ENCODE peak calls at places on chromosomes 12 and 14, in four cellular contexts. U, H, F and I are unnamed samples.

GRCh38 chr12:53791735-53792326 is 40.1 kb upstream of the CISTR start:
- DNase-seq in H (peak), F (no peak), U (no peak), I (peak)

GRCh38 chr14:90886297-90886830 is 70.1 kb upstream of the TTC7B start:
- DNase-seq in F (no peak), U (no peak), H (no peak), I (no peak)

GRCh38 chr12:132436791-132437251 is 53.1 kb upstream of the FBRSL1 start:
- DNase-seq in F (no peak), U (no peak), H (no peak), I (no peak)

GRCh38 chr14:53412819-53413664 is 259.9 kb upstream of the DDHD1 start:
- DNase-seq in H (no peak), F (peak), U (no peak), I (peak)

GRCh38 chr12:4526923-4527546 is 11.7 kb upstream of the RAD51AP1 start:
- DNase-seq in U (no peak), H (no peak), F (peak), I (no peak)

GRCh38 chr14:98665019-98665418 is 607.0 kb downstream of the BCL11B start:
- DNase-seq in H (no peak), F (no peak), U (no peak), I (no peak)

GRCh38 chr12:27924350-27925140 is 48.0 kb downstream of the PTHLH start:
- DNase-seq in U (no peak), H (no peak), F (no peak), I (no peak)

GRCh38 chr12:67663121-67663520 is 14.6 kb downstream of the DYRK2 start:
- DNase-seq in U (no peak), F (no peak), H (no peak), I (no peak)

GRCh38 chr14:47194051-47194450 is 481.4 kb downstream of the MDGA2 start:
- DNase-seq in F (no peak), U (no peak), H (no peak), I (no peak)

DNA sequence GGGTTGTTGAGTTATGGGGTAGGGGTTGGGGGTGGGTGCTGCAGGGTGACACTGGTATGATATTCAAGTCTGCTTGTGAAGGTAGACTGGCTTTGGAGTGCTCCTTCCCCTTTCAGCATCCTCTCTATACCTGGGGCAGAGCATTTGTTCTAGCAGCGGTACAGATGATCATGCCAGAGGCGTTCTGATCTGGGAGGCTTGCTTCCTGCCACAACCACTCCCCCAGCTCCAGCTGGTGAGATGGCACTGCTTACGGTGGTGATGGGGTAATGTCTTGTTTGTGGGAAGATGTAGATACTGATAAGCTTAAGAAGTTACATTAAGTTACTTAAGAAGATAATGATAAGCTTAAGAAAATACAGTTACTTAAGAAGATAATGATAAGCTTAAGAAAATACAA is 131.8 kb downstream of the ERC1 start:
- DNase-seq in U (no peak), H (no peak), F (no peak), I (no peak)
- TF ChIP-seq SUZ12 in U (no peak), H (no peak), F (no peak), I (no peak)

GRCh38 chr14:57008534-57008933 is 198.3 kb upstream of the OTX2 start:
- DNase-seq in U (no peak), H (no peak), F (no peak), I (peak)
- TF ChIP-seq SP1 in U (no peak), H (no peak), F (no peak), I (no peak)

DNA sequence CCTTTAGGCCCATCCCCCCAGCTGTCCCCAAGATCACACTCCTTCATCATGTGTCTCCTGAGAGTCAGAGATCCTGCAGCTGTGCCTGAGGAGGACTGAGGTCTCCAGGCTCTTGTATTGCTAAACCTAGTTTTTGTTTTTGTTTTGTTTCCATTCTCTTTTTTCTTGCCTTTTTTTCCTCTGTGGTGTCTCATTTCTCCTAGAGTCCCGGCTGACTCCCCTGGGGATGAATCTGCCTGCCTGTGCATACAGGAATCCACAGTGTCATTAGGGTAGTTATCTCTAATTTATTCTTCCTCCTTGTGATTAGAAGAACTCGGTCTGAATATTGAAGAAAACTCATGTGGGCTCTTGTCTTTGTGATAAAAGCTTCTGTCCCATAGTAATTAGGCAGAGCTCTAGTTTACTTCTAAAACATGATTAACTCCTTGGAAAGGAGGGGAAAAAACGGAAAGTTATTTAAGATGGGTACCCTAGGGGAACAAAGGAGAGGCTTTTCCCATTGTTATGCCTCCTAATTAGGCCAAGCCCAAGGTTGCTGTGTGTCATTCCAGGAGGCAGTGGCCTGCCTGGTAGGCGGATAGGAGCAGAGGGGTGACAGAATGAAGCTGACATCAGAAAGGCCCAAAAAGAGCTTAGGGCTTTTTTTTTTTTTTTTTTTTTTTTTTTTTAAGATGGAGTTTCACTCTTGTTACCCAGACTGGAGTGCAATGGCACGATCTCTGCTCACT is 343.1 kb downstream of the ZFP36L1 start:
- DNase-seq in H (no peak), U (no peak), F (no peak), I (no peak)
- TF ChIP-seq SUZ12 in H (no peak), U (no peak), F (no peak), I (no peak)

DNA sequence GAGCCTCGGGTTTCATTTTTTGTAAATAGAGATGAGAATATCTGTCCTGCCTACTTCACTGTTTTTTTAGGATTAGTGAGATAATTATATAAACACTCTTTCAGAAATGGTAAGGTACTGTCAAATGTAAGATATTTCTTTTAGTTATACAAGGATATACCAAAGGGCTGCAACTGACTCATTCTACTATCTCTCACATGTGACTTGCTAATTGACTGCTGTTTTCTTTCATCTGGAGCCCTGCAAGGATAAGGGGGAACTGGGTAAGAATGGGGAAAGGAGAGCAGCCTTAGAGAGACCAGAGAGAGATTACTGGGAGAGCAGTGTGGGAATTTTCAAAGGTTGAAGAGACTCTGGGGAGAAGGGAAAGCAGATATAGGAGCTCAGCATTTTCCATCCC is 15.5 kb downstream of the WDR20 start:
- DNase-seq in H (no peak), F (peak), U (no peak), I (no peak)
- TF ChIP-seq SP1 in H (no peak), F (no peak), U (no peak), I (no peak)

GRCh38 chr14:79842270-79842669 is 369.0 kb downstream of the DIO2 start:
- DNase-seq in H (no peak), U (no peak), F (no peak), I (no peak)
- TF ChIP-seq SUZ12 in H (no peak), U (no peak), F (no peak), I (no peak)

DNA sequence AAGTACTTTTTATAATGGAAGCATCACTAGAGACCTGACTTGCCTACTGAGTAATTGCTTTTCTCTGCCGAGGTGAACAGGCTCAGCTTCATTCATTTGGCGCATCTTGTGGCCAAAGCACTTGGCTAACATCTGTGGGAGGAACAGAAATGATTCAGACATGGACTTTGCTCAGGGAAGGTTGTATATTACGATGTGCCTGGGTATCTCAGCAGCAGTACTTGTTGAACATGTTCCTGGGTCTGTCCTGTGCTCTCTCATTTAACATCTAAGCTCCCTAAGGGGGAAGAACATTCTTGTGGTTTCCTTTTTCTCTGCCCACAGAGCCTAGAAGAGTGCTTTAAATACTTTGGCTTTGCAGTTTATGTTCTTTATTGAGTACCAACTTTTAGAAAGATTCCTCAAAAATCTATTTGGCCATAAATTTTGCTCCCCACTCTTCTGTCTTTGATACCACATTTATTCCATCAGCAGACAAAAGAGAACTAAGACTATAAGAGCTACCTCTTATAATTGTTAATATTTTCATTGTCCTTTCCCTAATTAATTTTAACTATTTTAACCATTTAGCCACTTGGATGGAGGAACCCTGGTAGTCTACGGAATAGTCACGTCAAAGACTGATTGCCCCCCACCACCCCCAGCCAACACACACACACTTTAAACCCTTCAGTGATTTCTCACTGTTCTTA is 101.2 kb upstream of the EGLN3 start:
- DNase-seq in H (no peak), U (peak), F (peak), I (no peak)
- TF ChIP-seq SP1 in H (no peak), U (no peak), F (no peak), I (no peak)

GRCh38 chr14:30337456-30337855 is 221.5 kb upstream of the G2E3 start:
- DNase-seq in U (no peak), H (no peak), F (no peak), I (no peak)

GRCh38 chr14:30330452-30330851 is 228.5 kb upstream of the G2E3 start:
- DNase-seq in H (no peak), F (no peak), U (no peak), I (no peak)

GRCh38 chr14:30332374-30332773 is 226.6 kb upstream of the G2E3 start:
- DNase-seq in U (no peak), H (no peak), F (no peak), I (no peak)

GRCh38 chr14:30331030-30331429 is 227.9 kb upstream of the G2E3 start:
- DNase-seq in U (no peak), H (no peak), F (no peak), I (no peak)

GRCh38 chr14:30333934-30334333 is 225.0 kb upstream of the G2E3 start:
- DNase-seq in H (no peak), U (no peak), F (no peak), I (no peak)
- TF ChIP-seq SUZ12 in H (no peak), U (no peak), F (no peak), I (no peak)

GRCh38 chr12:121214171-121214777 is 4.3 kb downstream of the P2RX4 start:
- DNase-seq in F (no peak), H (no peak), U (no peak), I (no peak)
- TF ChIP-seq SP1 in F (no peak), H (no peak), U (no peak), I (no peak)

GRCh38 chr12:50222275-50222783 is 55.2 kb upstream of the CERS5 start:
- DNase-seq in H (no peak), F (no peak), U (no peak), I (peak)

GRCh38 chr12:50220357-50221061 is 53.3 kb upstream of the CERS5 start:
- DNase-seq in H (no peak), U (peak), F (no peak), I (no peak)

GRCh38 chr12:50224026-50224692 is 57.0 kb upstream of the CERS5 start:
- DNase-seq in H (no peak), U (no peak), F (peak), I (no peak)

GRCh38 chr12:50219544-50219943 is 52.4 kb upstream of the CERS5 start:
- DNase-seq in F (no peak), H (no peak), U (no peak), I (no peak)

GRCh38 chr12:50221228-50222008 is 54.2 kb upstream of the CERS5 start:
- DNase-seq in H (no peak), F (no peak), U (peak), I (peak)
- TF ChIP-seq SUZ12 in H (no peak), F (no peak), U (no peak), I (no peak)